ENCODE peak calls at places on chromosomes 16 and 17, in four cellular contexts. B is CD8-positive, alpha-beta T cell; Z is neural progenitor cell; H is adrenal gland. Y is an unnamed sample.

GRCh38 chr16:49499018-49499785 is 125.6 kb downstream of the C16orf78 start:
- DNase-seq in Z (no peak), B (no peak), H (no peak), Y (no peak)

GRCh38 chr16:71628810-71629209 is 2.8 kb downstream of the MARVELD3 start:
- DNase-seq in B (no peak), H (no peak), Z (no peak), Y (no peak)

GRCh38 chr16:3076577-3076976 is 11.1 kb downstream of the IL32 start:
- DNase-seq in Z (no peak), B (no peak), H (no peak), Y (no peak)

GRCh38 chr17:67202503-67202902 is 42.5 kb downstream of the HELZ start:
- DNase-seq in H (no peak), Z (no peak), B (no peak), Y (no peak)

GRCh38 chr16:68005786-68006286 is 6.6 kb upstream of the DPEP2 start:
- DNase-seq in Z (no peak), H (peak), B (peak), Y (peak)

GRCh38 chr17:69669441-69670178 is 255.1 kb downstream of the MAP2K6 start:
- DNase-seq in B (no peak), H (no peak), Z (no peak), Y (no peak)

GRCh38 chr17:62869885-62870580 is 61.9 kb upstream of the MARCHF10 start:
- DNase-seq in H (no peak), B (no peak), Z (peak), Y (peak)

GRCh38 chr17:19322861-19323260 is 39.7 kb downstream of the B9D1 start:
- DNase-seq in Z (no peak), H (no peak), B (no peak), Y (no peak)

GRCh38 chr16:50520451-50521245 is 27.5 kb upstream of the NKD1 start:
- DNase-seq in Z (no peak), H (peak), B (no peak), Y (no peak)

GRCh38 chr17:54404259-54404658 is 496.4 kb upstream of the TOM1L1 start:
- DNase-seq in Z (no peak), B (no peak), H (no peak), Y (no peak)
- H3K27ac ChIP-seq in Z (no peak), B (no peak), H (no peak), Y (no peak)

GRCh38 chr17:4497101-4497824 is 1.4 kb upstream of the SPNS2 start:
- DNase-seq in B (no peak), Z (no peak), H (no peak), Y (peak)

GRCh38 chr17:4498461-4499397 is at the start of gene SPNS2:
- DNase-seq in H (no peak), Z (peak), B (peak), Y (peak)

GRCh38 chr17:4501295-4501949 is 2.7 kb downstream of the SPNS2 start:
- DNase-seq in H (no peak), B (no peak), Z (no peak), Y (no peak)

GRCh38 chr17:4500188-4500565 is 1.5 kb downstream of the SPNS2 start:
- DNase-seq in B (no peak), Z (no peak), H (no peak), Y (no peak)

DNA sequence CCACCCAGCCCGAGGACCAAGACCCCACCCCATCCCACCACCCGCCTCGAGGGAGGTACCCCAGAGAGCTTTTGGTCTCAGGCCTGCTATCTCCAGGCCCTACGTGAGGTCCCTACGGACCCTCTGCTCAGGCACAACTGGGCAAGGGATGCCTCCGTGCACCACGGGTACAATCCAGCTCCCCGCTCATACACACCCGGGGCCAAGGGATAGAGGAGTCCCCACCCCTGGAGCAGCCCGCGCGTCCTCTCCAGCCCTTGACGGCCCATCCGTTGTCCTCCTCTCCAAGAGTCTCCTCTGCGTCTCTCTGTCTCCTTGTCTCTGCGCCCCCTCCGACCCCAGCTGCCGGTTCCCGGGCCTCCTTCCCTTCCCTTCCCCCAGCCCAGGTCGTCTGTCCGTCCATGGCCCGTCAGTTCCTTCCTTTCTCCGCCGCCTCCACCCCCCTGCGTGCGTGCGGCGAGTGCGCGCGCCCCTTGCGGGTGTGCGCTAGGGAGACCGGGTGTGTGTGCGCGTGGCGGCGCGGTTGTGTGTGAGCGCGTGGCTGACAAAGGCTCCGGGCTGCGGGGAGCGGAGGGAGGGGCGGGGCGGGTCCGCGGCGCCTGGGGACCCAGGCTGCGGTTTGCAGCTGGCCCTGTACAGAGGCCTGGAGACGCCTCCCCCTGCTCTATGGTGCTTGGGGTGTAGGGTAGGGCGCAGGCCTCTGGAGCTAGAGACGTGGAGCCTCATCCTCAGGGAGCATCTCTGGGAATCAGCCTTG is 928 bp downstream of the SPNS2 start:
- DNase-seq in Z (peak), B (no peak), H (no peak), Y (no peak)
- TF ChIP-seq CTCF in Z (no peak), B (no peak), H (no peak), Y (no peak)

GRCh38 chr17:44527102-44527501 is 23.9 kb upstream of the GPATCH8 start:
- DNase-seq in Z (no peak), H (no peak), B (no peak), Y (no peak)

GRCh38 chr17:44533533-44534246 is 23.6 kb upstream of the FZD2 start:
- DNase-seq in B (peak), Z (peak), H (peak), Y (peak)

GRCh38 chr17:44527954-44528353 is 24.7 kb upstream of the GPATCH8 start:
- DNase-seq in Z (no peak), B (no peak), H (no peak), Y (no peak)

GRCh38 chr17:44529864-44530263 is 26.7 kb upstream of the GPATCH8 start:
- DNase-seq in B (no peak), Z (no peak), H (no peak), Y (no peak)

DNA sequence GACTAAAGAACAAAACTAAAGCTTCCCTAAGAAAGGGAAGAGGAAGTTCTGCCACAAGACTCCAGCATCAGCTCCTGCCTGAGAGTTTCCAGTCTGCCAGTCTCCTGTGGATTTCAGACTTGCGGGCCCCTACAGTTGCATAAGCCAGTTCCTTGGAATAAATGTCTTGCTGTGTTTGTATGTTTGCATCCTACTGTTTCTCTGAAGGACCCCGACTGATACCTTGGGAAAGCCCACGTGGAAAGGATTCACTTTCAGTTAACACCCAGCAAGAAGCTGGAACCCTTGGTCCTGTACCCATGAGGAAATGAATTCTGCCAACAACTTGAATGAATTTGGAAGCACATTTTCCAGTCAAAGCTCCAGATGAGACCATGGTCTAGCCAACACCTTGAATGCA is 26.3 kb upstream of the FZD2 start:
- DNase-seq in H (no peak), B (no peak), Z (no peak), Y (no peak)
- H3K27ac ChIP-seq in H (no peak), B (no peak), Z (no peak), Y (no peak)

DNA sequence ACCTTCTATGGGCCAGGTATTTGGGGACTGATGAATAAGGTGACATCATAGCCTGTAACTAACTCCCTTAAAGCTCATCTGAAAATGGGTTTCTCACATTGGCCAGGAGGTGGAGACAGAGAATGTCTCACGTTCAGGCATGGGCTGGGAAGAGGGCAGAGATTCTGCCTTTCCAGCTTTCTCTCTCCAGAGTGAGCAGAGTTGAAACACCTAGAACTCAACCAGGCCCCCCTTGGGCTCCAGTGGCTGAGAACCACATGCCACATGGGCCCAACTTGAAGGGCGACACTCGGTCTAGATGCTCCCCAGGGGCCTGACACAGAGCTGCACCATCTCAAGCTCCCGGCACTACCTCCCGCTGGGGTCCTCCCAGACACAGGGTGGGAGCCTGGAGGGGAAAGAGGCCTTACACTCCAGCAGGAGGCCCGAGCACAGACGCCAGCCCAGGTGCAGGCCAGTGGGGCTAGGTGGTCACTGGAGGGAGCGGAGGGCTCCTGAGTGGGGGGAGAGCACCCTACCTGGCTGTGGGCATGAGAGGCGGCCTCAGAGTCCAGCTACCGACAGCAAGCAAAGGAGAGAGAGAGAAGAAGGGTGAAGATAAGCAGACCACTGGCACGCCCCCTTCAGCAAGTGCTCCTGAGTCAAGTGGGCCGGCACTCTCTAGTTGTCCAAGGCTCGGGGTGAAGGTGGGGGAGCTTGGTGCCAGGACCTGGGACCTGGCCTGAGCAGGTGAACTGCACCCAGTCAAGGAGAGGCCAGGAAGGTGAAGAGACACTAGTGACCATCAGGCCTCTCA is 55.9 kb downstream of the MYO18A start:
- DNase-seq in H (peak), B (peak), Z (peak), Y (peak)
- TF ChIP-seq CTCF in H (peak), B (peak), Z (peak), Y (peak)

GRCh38 chr16:30997000-30997886 is 12.2 kb downstream of the HSD3B7 start:
- DNase-seq in Z (peak), B (peak), H (peak), Y (peak)

GRCh38 chr16:30997887-30998711 is 12.3 kb downstream of the STX1B start:
- DNase-seq in H (peak), Z (no peak), B (no peak), Y (peak)

GRCh38 chr16:30992931-30993816 is 8.2 kb downstream of the HSD3B7 start:
- DNase-seq in H (no peak), B (no peak), Z (no peak), Y (no peak)

GRCh38 chr16:30996324-30996999 is 11.5 kb downstream of the HSD3B7 start:
- DNase-seq in Z (no peak), H (no peak), B (no peak), Y (no peak)

GRCh38 chr16:30995927-30996323 is 10.9 kb downstream of the HSD3B7 start:
- DNase-seq in B (no peak), H (no peak), Z (no peak), Y (no peak)
- H3K27ac ChIP-seq in B (no peak), H (no peak), Z (no peak), Y (peak)

GRCh38 chr17:10649031-10649430 is 8.1 kb downstream of the MYH3 start:
- DNase-seq in B (no peak), Z (no peak), H (no peak), Y (no peak)
- TF ChIP-seq CTCF in B (no peak), Z (no peak), H (no peak), Y (no peak)

DNA sequence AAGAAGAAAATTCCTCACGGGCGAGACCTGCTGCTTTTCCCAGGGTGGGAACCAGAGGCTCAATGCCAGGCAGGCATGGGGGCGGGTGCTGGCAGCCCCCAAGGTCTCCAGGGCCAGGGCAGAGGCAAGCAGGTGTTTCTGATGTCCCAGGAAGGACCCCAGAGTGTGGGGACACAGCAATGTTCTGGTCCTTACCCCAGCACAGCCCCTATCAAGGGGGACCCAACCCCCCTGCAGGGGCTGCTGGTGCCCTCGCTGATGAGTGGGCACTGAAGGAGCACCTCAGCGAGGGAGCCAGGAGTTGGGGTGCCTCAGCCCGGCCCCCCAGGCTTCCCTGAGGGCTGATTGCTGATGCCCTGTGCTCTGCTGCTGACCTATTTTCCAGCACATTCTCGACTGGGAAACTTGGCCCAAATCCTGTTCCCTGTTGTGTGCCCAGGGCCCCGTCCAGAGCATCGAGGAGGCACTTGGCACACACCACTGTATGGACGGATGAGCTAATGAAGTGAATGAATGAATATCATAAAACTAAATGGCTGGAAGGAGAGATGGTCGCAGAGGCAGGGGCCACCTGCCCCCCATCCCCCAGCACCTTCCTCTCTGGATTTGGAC is 2.8 kb downstream of the DBNDD1 start:
- DNase-seq in B (no peak), Z (no peak), H (no peak), Y (no peak)
- H3K27ac ChIP-seq in B (no peak), Z (no peak), H (no peak), Y (no peak)

DNA sequence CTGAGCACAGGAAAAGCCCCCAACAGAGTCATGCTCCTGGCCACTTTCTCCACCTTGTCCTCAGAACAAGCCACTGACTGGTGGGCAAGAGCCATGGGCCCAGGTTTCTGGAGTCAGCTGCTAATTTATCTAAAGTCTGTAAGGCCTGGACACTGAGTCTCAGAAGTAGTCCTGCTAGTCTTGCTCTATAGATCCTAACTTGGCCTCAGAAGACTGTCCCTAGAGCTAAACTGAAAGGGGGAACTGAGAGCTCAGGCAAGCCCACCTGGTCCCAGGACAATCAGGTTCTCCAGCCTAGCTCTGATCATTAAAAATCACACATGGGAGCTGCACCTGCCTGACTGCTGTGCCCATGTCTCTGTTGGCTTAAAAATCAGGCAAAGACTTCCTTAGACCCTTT is 485.8 kb downstream of the SLC39A11 start:
- DNase-seq in B (no peak), Z (no peak), H (no peak), Y (no peak)
- TF ChIP-seq CTCF in B (no peak), Z (no peak), H (no peak), Y (no peak)

Y was measured in RWPE1.